ENCODE peak calls at places on chromosomes 16 and 17, in five cellular contexts. M is K562, G is GM12878, R is HepG2, L is SK-N-SH. X is an unnamed sample.

GRCh38 chr17:29115906-29116651 is 64.1 kb downstream of the MYO18A start:
- DNase-seq in L (peak), M (peak), R (peak), G (no peak), X (peak)

GRCh38 chr17:72761893-72762622 is 330.4 kb downstream of the SLC39A11 start:
- DNase-seq in M (peak), R (no peak), L (no peak), G (no peak), X (no peak)

GRCh38 chr17:31561469-31562412 is 170.3 kb downstream of the RAB11FIP4 start:
- DNase-seq in G (no peak), R (no peak), L (no peak), M (no peak), X (no peak)

GRCh38 chr16:48101069-48101674 is 54.6 kb downstream of the ABCC12 start:
- DNase-seq in R (no peak), M (no peak), G (peak), L (no peak), X (no peak)

GRCh38 chr16:7236824-7237410 is 95.7 kb upstream of the RBFOX1 start:
- DNase-seq in M (no peak), G (no peak), R (no peak), L (peak), X (no peak)

GRCh38 chr17:67054011-67054591 is 9.7 kb downstream of the CACNG1 start:
- DNase-seq in R (no peak), L (no peak), G (no peak), M (no peak), X (no peak)

GRCh38 chr16:15985144-15985543 is 35.7 kb downstream of the ABCC1 start:
- DNase-seq in L (no peak), G (no peak), R (no peak), M (no peak), X (no peak)

GRCh38 chr16:67942200-67942509 is 1.8 kb downstream of the LCAT start:
- DNase-seq in L (peak), R (peak), G (no peak), M (peak), X (peak)

GRCh38 chr16:27547134-27547533 is 2.6 kb downstream of the GTF3C1 start:
- DNase-seq in G (no peak), M (peak), R (no peak), L (no peak), X (no peak)

GRCh38 chr16:30381351-30382041 is 865 bp downstream of the SEPTIN1 start:
- DNase-seq in R (no peak), L (no peak), G (no peak), M (peak), X (no peak)

GRCh38 chr17:74361613-74362391 is at the start of gene BTBD17:
- DNase-seq in M (peak), L (peak), R (peak), G (no peak), X (peak)

GRCh38 chr17:41145261-41145660 is 4.4 kb downstream of the KRTAP4-5 start:
- DNase-seq in L (no peak), M (no peak), R (no peak), G (no peak), X (no peak)

GRCh38 chr16:88423448-88423850 is 29.6 kb upstream of the ZFPM1 start:
- DNase-seq in M (peak), L (no peak), R (no peak), G (no peak), X (no peak)

DNA sequence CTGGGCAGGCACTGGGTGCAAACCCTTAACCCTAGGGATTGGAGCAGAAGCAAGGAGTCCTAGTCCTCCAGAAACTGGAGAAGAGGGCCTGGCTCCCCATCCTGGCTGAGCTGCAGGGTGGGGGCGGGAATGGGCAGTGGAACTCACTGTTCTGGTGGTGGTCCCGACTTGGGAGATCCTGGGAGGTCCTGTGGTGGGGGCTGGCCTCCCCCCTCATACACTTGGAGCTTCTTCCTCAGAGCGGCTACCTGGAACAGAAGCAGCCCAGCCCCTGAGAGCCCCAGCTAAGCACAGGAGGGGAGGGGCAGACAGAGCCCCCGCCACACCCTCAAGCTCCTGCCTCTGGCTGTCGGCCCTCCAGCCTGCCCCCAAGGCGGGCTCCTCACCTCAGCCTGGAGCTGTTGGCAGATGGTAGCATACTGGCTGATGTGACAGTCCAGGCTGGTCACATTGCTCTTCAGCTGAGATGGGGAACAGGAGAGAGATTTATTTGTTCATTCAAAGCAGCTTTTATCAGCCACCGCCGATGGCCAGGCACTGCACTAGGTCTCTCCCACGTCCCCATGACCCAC is 15.0 kb downstream of the KIF18B start:
- DNase-seq in L (peak), G (no peak), R (no peak), M (no peak), X (no peak)
- TF ChIP-seq FOXM1 in L (no peak), G (no peak), R (no peak), M (no peak), X (no peak)

DNA sequence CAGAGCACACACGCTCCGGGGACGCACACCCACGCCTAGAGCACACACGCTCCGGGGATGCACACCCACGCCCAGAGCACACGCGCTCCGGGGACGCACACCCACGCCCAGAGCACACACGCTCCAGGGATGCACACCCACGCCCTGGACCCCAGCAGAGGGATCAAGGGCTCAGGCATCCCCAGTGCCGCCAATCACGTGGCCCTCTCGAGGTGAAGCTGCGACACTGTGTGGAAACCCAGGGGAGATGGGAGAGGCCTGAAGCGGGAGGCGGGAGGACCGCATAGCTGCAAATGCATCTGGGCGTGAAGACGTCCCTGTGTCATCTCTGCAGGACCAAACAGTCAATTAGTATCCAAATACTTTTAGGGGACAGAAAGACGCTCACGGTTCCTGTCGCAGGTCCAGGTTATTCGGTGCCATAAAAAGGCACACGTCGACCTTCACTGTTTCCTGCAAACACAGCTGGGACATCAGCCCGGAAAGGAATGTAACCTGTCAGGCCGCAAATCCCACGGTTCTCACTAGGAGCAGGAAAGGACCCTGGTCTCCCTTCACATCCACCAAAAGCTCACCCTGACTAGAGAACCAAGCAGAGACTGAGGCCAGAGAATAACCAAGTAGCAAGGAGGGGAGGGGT is 56.4 kb downstream of the TBC1D16 start:
- DNase-seq in R (no peak), L (peak), G (no peak), M (no peak), X (no peak)
- TF ChIP-seq FOXM1 in R (no peak), L (no peak), G (no peak), M (no peak), X (no peak)

GRCh38 chr16:85473909-85474640 is 139.0 kb upstream of the GSE1 start:
- DNase-seq in L (peak), M (no peak), R (no peak), G (no peak), X (no peak)
- TF ChIP-seq FOXM1 in L (no peak), M (no peak), R (no peak), G (no peak), X (no peak)

DNA sequence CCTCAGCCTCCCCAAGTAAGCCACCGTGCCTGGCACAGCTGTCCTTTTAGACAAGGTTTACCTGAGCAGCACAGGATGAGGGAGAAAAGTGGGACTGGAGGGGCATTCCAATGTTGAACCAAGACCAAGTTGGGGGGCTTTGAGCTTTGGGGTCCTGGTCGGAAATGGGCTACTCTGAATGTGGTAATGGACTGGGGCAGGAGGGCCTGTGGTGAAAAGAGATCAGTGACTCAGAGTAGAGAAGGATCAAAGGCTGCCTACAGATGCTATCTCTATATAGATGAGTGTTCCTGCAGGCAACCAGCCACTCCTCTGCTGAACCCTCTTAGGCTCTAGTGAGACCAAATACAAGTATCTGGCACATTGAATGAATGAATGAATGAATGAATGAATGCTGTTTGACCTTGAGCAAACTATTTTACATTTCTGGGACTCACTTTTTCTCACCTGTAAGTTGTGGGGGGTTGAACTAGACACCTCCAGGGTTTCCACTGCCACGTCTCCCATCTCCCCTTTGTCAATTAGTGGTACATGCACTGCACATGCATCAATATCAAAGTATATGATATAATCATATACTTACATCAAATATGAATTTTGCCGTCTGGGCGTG is 26.3 kb upstream of the ETV4 start:
- DNase-seq in L (no peak), R (peak), M (peak), G (no peak), X (no peak)
- TF ChIP-seq FOXM1 in L (no peak), R (no peak), M (no peak), G (no peak), X (no peak)

GRCh38 chr16:8928467-8928957 is 35.2 kb downstream of the USP7 start:
- DNase-seq in G (peak), M (no peak), R (no peak), L (no peak), X (no peak)
- TF ChIP-seq FOXM1 in G (no peak), M (no peak), R (no peak), L (no peak), X (no peak)

GRCh38 chr17:17755715-17756114 is 74.5 kb downstream of the RAI1 start:
- DNase-seq in M (no peak), G (no peak), L (no peak), R (no peak), X (no peak)

GRCh38 chr17:17759164-17759563 is 77.6 kb downstream of the SREBF1 start:
- DNase-seq in R (no peak), L (no peak), M (no peak), G (no peak), X (no peak)

GRCh38 chr17:17758443-17758842 is 77.2 kb downstream of the RAI1 start:
- DNase-seq in L (no peak), M (no peak), G (no peak), R (no peak), X (no peak)

GRCh38 chr17:17757944-17758343 is 76.7 kb downstream of the RAI1 start:
- DNase-seq in M (no peak), G (no peak), L (no peak), R (no peak), X (no peak)

DNA sequence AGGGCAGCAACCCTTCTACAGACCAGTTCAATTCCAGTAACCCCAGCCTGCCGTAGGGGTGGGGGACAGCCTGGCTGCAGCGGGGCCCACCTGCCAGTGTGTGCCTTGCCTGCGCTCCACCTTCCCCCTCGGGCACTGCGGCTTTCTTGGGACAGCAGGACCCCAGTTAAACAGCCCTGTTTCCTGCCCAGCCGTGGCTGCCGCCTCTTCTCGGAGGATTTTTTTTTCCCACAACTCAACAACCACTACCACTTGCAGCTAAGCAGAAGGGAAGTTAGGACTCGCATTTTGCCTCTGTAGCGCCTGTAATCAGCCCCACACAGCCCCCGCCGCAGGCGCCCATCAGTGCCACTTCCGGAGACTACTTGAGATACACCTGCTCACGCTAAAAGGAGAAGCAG is 76.1 kb downstream of the RAI1 start:
- DNase-seq in L (no peak), G (no peak), M (no peak), R (no peak), X (no peak)
- TF ChIP-seq FOXM1 in L (no peak), G (no peak), M (no peak), R (no peak), X (no peak)